ENCODE peak calls at places on chromosomes 7 and 10, in eight cellular contexts. One of them, this sample, is unnamed.

GRCh38 chr10:6445671-6446278 is 134.3 kb downstream of the PRKCQ start:
- DNase-seq in fibroblast of pulmonary artery: peak
- DNase-seq in cardiac fibroblast: peak
- DNase-seq in hepatocyte: peak
- DNase-seq in prostate gland: no peak
- DNase-seq in skeletal muscle cell: no peak
- DNase-seq in upper lobe of left lung: peak
- DNase-seq in OCI-LY7: peak
- DNase-seq in this sample: peak

GRCh38 chr10:110843031-110843430 is 28.7 kb upstream of the PDCD4 start:
- DNase-seq in skeletal muscle cell: no peak
- DNase-seq in prostate gland: no peak
- DNase-seq in fibroblast of pulmonary artery: no peak
- DNase-seq in OCI-LY7: peak
- DNase-seq in cardiac fibroblast: no peak
- DNase-seq in hepatocyte: no peak
- DNase-seq in upper lobe of left lung: no peak
- DNase-seq in this sample: no peak

GRCh38 chr10:49738616-49739360 is 23.3 kb downstream of the OGDHL start:
- DNase-seq in upper lobe of left lung: no peak
- DNase-seq in hepatocyte: no peak
- DNase-seq in skeletal muscle cell: no peak
- DNase-seq in cardiac fibroblast: no peak
- DNase-seq in prostate gland: no peak
- DNase-seq in fibroblast of pulmonary artery: no peak
- DNase-seq in OCI-LY7: no peak
- DNase-seq in this sample: no peak

GRCh38 chr7:141701489-141702046 is 398 bp downstream of the DENND11 start:
- DNase-seq in skeletal muscle cell: no peak
- DNase-seq in cardiac fibroblast: no peak
- DNase-seq in OCI-LY7: peak
- DNase-seq in upper lobe of left lung: peak
- DNase-seq in prostate gland: peak
- DNase-seq in hepatocyte: peak
- DNase-seq in fibroblast of pulmonary artery: peak
- DNase-seq in this sample: peak

GRCh38 chr7:78578701-78579100 is 780.1 kb downstream of the PHTF2 start:
- DNase-seq in hepatocyte: no peak
- DNase-seq in OCI-LY7: no peak
- DNase-seq in prostate gland: no peak
- DNase-seq in skeletal muscle cell: no peak
- DNase-seq in cardiac fibroblast: no peak
- DNase-seq in upper lobe of left lung: no peak
- DNase-seq in fibroblast of pulmonary artery: no peak
- DNase-seq in this sample: no peak

GRCh38 chr7:36002900-36003299 is 150.2 kb upstream of the EEPD1 start:
- DNase-seq in cardiac fibroblast: no peak
- DNase-seq in OCI-LY7: no peak
- DNase-seq in fibroblast of pulmonary artery: no peak
- DNase-seq in skeletal muscle cell: no peak
- DNase-seq in upper lobe of left lung: no peak
- DNase-seq in prostate gland: no peak
- DNase-seq in hepatocyte: no peak
- DNase-seq in this sample: no peak

GRCh38 chr10:35413985-35414861 is 77.9 kb downstream of the CCNY start:
- DNase-seq in upper lobe of left lung: no peak
- DNase-seq in prostate gland: no peak
- DNase-seq in cardiac fibroblast: no peak
- DNase-seq in fibroblast of pulmonary artery: no peak
- DNase-seq in skeletal muscle cell: no peak
- DNase-seq in OCI-LY7: no peak
- DNase-seq in hepatocyte: peak
- DNase-seq in this sample: no peak

GRCh38 chr10:78937800-78938694 is 130.7 kb upstream of the ZMIZ1 start:
- DNase-seq in upper lobe of left lung: peak
- DNase-seq in OCI-LY7: peak
- DNase-seq in fibroblast of pulmonary artery: no peak
- DNase-seq in cardiac fibroblast: no peak
- DNase-seq in prostate gland: no peak
- DNase-seq in hepatocyte: no peak
- DNase-seq in skeletal muscle cell: no peak
- DNase-seq in this sample: no peak

GRCh38 chr7:138074121-138074520 is 2.1 kb upstream of the AKR1D1 start:
- DNase-seq in cardiac fibroblast: no peak
- DNase-seq in OCI-LY7: no peak
- DNase-seq in hepatocyte: no peak
- DNase-seq in fibroblast of pulmonary artery: no peak
- DNase-seq in skeletal muscle cell: no peak
- DNase-seq in prostate gland: no peak
- DNase-seq in upper lobe of left lung: no peak
- DNase-seq in this sample: no peak

GRCh38 chr10:92757066-92757716 is 67.4 kb downstream of the HHEX start:
- DNase-seq in skeletal muscle cell: peak
- DNase-seq in OCI-LY7: peak
- DNase-seq in cardiac fibroblast: peak
- DNase-seq in upper lobe of left lung: peak
- DNase-seq in prostate gland: peak
- DNase-seq in fibroblast of pulmonary artery: peak
- DNase-seq in hepatocyte: peak
- DNase-seq in this sample: peak

GRCh38 chr7:41287559-41288335 is 415.1 kb downstream of the INHBA start:
- DNase-seq in cardiac fibroblast: no peak
- DNase-seq in fibroblast of pulmonary artery: peak
- DNase-seq in OCI-LY7: no peak
- DNase-seq in skeletal muscle cell: no peak
- DNase-seq in prostate gland: no peak
- DNase-seq in upper lobe of left lung: no peak
- DNase-seq in hepatocyte: no peak
- DNase-seq in this sample: no peak

GRCh38 chr7:102469351-102469971 is 4.7 kb downstream of the LRWD1 start:
- DNase-seq in prostate gland: no peak
- DNase-seq in skeletal muscle cell: no peak
- DNase-seq in upper lobe of left lung: no peak
- DNase-seq in fibroblast of pulmonary artery: no peak
- DNase-seq in hepatocyte: no peak
- DNase-seq in cardiac fibroblast: no peak
- DNase-seq in OCI-LY7: no peak
- DNase-seq in this sample: no peak

GRCh38 chr10:132421377-132422168 is 24.6 kb downstream of the PWWP2B start:
- DNase-seq in upper lobe of left lung: peak
- DNase-seq in OCI-LY7: peak
- DNase-seq in skeletal muscle cell: no peak
- DNase-seq in cardiac fibroblast: peak
- DNase-seq in fibroblast of pulmonary artery: peak
- DNase-seq in hepatocyte: peak
- DNase-seq in prostate gland: peak
- DNase-seq in this sample: peak

GRCh38 chr10:110681023-110681681 is 37.0 kb downstream of the RBM20 start:
- DNase-seq in prostate gland: peak
- DNase-seq in skeletal muscle cell: no peak
- DNase-seq in fibroblast of pulmonary artery: peak
- DNase-seq in hepatocyte: peak
- DNase-seq in cardiac fibroblast: peak
- DNase-seq in upper lobe of left lung: no peak
- DNase-seq in OCI-LY7: peak
- DNase-seq in this sample: peak

GRCh38 chr7:50664461-50664922 is 99.3 kb upstream of the DDC start:
- DNase-seq in cardiac fibroblast: peak
- DNase-seq in fibroblast of pulmonary artery: peak
- DNase-seq in prostate gland: no peak
- DNase-seq in hepatocyte: no peak
- DNase-seq in OCI-LY7: no peak
- DNase-seq in upper lobe of left lung: no peak
- DNase-seq in skeletal muscle cell: no peak
- DNase-seq in this sample: no peak

GRCh38 chr10:84334806-84335205 is 6.4 kb downstream of the CCSER2 start:
- DNase-seq in hepatocyte: no peak
- DNase-seq in skeletal muscle cell: no peak
- DNase-seq in fibroblast of pulmonary artery: peak
- DNase-seq in OCI-LY7: no peak
- DNase-seq in upper lobe of left lung: no peak
- DNase-seq in prostate gland: no peak
- DNase-seq in cardiac fibroblast: no peak
- DNase-seq in this sample: no peak

GRCh38 chr7:106060394-106060920 is 51.7 kb downstream of the SYPL1 start:
- DNase-seq in OCI-LY7: no peak
- DNase-seq in cardiac fibroblast: no peak
- DNase-seq in hepatocyte: no peak
- DNase-seq in fibroblast of pulmonary artery: no peak
- DNase-seq in prostate gland: peak
- DNase-seq in skeletal muscle cell: no peak
- DNase-seq in upper lobe of left lung: no peak
- DNase-seq in this sample: no peak

GRCh38 chr7:104524836-104525235 is 196.4 kb downstream of the LHFPL3 start:
- DNase-seq in hepatocyte: no peak
- DNase-seq in cardiac fibroblast: no peak
- DNase-seq in OCI-LY7: no peak
- DNase-seq in skeletal muscle cell: no peak
- DNase-seq in fibroblast of pulmonary artery: no peak
- DNase-seq in upper lobe of left lung: no peak
- DNase-seq in prostate gland: no peak
- DNase-seq in this sample: no peak

GRCh38 chr7:131431756-131432155 is 104.1 kb downstream of the MKLN1 start:
- DNase-seq in prostate gland: no peak
- DNase-seq in cardiac fibroblast: no peak
- DNase-seq in upper lobe of left lung: no peak
- DNase-seq in skeletal muscle cell: no peak
- DNase-seq in fibroblast of pulmonary artery: no peak
- DNase-seq in OCI-LY7: no peak
- DNase-seq in hepatocyte: no peak
- DNase-seq in this sample: no peak

DNA sequence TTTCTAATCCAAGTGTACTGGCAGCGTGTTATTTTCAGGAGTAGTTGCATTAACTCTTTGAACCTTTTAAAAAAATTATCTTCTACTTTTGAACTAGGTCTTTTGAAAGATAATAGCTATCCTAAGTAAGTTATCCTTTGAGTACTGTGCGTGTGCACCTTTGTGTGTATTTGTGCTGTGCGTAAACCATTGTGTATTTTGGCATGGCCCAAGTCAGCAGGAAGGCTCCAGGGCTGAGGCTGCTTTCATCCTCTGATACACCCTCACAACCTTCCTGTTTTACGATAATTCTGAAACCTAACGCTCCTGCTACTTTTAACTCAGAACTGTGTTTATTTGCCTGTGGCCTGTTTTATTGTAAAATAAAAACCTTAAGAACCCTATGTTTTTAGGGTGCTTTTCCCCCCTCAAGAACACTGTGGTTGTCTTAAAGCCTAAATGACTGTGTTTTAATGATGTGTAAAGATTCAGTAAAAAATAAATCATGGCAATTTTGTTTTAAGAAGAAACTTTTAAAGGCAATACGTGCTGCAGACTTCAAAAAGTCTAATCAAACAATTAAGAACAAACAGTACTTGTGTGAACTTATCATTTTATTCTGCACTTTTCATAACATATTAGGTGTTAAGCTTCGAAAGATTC is 57.5 kb downstream of the HDAC9 start:
- DNase-seq in hepatocyte: no peak
- DNase-seq in OCI-LY7: peak
- DNase-seq in prostate gland: peak
- DNase-seq in skeletal muscle cell: no peak
- DNase-seq in cardiac fibroblast: peak
- DNase-seq in fibroblast of pulmonary artery: no peak
- DNase-seq in upper lobe of left lung: no peak
- DNase-seq in this sample: no peak
- H3K4me3 ChIP-seq in hepatocyte: no peak
- H3K4me3 ChIP-seq in OCI-LY7: peak
- H3K4me3 ChIP-seq in prostate gland: no peak
- H3K4me3 ChIP-seq in skeletal muscle cell: no peak
- H3K4me3 ChIP-seq in cardiac fibroblast: no peak
- H3K4me3 ChIP-seq in fibroblast of pulmonary artery: no peak
- H3K4me3 ChIP-seq in upper lobe of left lung: no peak
- H3K4me3 ChIP-seq in this sample: no peak

DNA sequence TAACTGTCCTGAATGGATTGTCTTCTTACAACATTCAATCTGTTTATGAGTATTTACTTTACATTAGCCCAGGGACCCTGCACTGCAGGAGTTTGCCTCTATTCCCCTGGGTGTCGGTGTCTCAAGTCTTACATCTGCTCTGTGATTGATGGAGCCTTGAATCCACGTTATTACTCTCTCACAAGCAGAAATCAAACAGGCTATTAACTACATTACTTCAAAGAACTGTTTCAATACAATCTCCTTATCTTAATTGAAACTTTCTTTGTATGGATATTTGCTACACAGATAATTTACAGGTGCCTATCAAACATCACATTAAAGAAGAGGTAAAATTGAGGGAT is 3.1 kb upstream of the ARID5B start:
- DNase-seq in upper lobe of left lung: no peak
- DNase-seq in prostate gland: no peak
- DNase-seq in hepatocyte: no peak
- DNase-seq in OCI-LY7: peak
- DNase-seq in cardiac fibroblast: no peak
- DNase-seq in fibroblast of pulmonary artery: no peak
- DNase-seq in skeletal muscle cell: no peak
- DNase-seq in this sample: no peak
- H3K4me3 ChIP-seq in upper lobe of left lung: no peak
- H3K4me3 ChIP-seq in prostate gland: no peak
- H3K4me3 ChIP-seq in hepatocyte: no peak
- H3K4me3 ChIP-seq in OCI-LY7: peak
- H3K4me3 ChIP-seq in cardiac fibroblast: no peak
- H3K4me3 ChIP-seq in fibroblast of pulmonary artery: no peak
- H3K4me3 ChIP-seq in skeletal muscle cell: no peak
- H3K4me3 ChIP-seq in this sample: no peak

GRCh38 chr10:70051878-70052277 is 768 bp upstream of the MACROH2A2 start:
- DNase-seq in OCI-LY7: no peak
- DNase-seq in hepatocyte: no peak
- DNase-seq in prostate gland: no peak
- DNase-seq in skeletal muscle cell: no peak
- DNase-seq in upper lobe of left lung: no peak
- DNase-seq in cardiac fibroblast: no peak
- DNase-seq in fibroblast of pulmonary artery: no peak
- DNase-seq in this sample: no peak
- H3K4me3 ChIP-seq in OCI-LY7: no peak
- H3K4me3 ChIP-seq in hepatocyte: peak
- H3K4me3 ChIP-seq in prostate gland: peak
- H3K4me3 ChIP-seq in skeletal muscle cell: peak
- H3K4me3 ChIP-seq in upper lobe of left lung: no peak
- H3K4me3 ChIP-seq in cardiac fibroblast: no peak
- H3K4me3 ChIP-seq in fibroblast of pulmonary artery: no peak
- H3K4me3 ChIP-seq in this sample: peak

DNA sequence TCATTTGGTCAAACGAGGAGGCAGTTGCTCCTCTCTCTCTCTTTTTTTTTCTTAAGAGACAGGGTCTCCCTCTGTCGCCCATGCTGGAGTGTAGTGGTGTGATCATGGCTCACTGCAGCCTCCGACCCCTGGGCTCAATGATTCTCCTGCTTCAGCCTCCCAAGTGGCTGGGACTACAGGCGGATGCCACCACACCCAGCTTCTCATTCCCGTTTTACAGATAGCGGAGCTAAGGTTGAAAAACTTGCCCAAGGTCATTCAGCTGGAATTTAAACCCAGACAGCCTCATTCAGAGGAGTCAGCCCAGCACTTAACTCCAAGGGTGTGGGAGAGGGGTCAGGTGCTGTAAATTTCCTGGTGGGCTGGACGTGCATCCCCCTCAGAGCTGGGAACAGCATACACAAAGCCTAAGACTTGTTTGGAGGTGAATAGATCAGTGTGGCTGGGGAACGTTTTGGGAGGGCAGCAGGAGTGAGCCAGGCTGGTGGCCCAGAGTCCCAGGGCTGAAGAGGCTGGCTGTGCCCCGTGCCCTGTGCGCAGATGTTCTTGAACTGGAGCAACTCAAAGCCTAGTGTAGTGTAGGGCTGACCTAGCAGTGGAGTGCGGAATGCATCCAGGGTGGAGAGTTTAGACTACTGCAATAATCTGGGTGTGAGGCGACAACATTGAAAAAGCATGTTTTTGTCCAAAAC is 2.3 kb downstream of the HTRA1 start:
- DNase-seq in upper lobe of left lung: no peak
- DNase-seq in prostate gland: no peak
- DNase-seq in cardiac fibroblast: no peak
- DNase-seq in fibroblast of pulmonary artery: no peak
- DNase-seq in OCI-LY7: no peak
- DNase-seq in skeletal muscle cell: no peak
- DNase-seq in hepatocyte: no peak
- DNase-seq in this sample: no peak
- H3K4me3 ChIP-seq in upper lobe of left lung: no peak
- H3K4me3 ChIP-seq in prostate gland: peak
- H3K4me3 ChIP-seq in cardiac fibroblast: peak
- H3K4me3 ChIP-seq in fibroblast of pulmonary artery: peak
- H3K4me3 ChIP-seq in OCI-LY7: no peak
- H3K4me3 ChIP-seq in skeletal muscle cell: peak
- H3K4me3 ChIP-seq in hepatocyte: no peak
- H3K4me3 ChIP-seq in this sample: no peak